ENCODE peak calls at places on chromosomes 7 and 10, in eight cellular contexts. O, G, M, V, L, Y, F and A are unnamed samples.
A peak's percentile ranks its signal among the peaks of the same experiment; 100 is the strongest.

GRCh38 chr10:112475565-112476233 is 28.7 kb downstream of the VTI1A start:
- DNase-seq in M (peak; percentile 70), G (no peak), O (no peak), L (no peak), F (no peak), V (no peak), Y (no peak), A (no peak)

GRCh38 chr10:102281103-102281502 is 35.8 kb downstream of the GBF1 start:
- DNase-seq in V (peak; percentile 83), M (peak; percentile 19), O (no peak), F (no peak), Y (no peak), G (no peak), L (no peak), A (no peak)

GRCh38 chr7:21886396-21886795 is 59.3 kb downstream of the CDCA7L start:
- DNase-seq in M (no peak), V (no peak), O (no peak), G (no peak), Y (no peak), L (no peak), F (no peak), A (no peak)

GRCh38 chr7:29723599-29723998 is 82.7 kb upstream of the WIPF3 start:
- DNase-seq in V (peak; percentile 12), Y (no peak), L (no peak), G (no peak), F (no peak), O (peak; percentile 44), M (peak; percentile 6), A (no peak)

GRCh38 chr10:120905268-120905667 is 54.1 kb downstream of the WDR11 start:
- DNase-seq in L (peak; percentile 41), M (no peak), V (no peak), G (no peak), O (no peak), Y (no peak), F (no peak), A (no peak)

GRCh38 chr10:83357627-83358026 is 781.7 kb upstream of the GHITM start:
- DNase-seq in F (no peak), O (no peak), Y (no peak), G (no peak), M (no peak), V (no peak), L (no peak), A (no peak)

GRCh38 chr10:581776-582330 is 107.6 kb downstream of the DIP2C start:
- DNase-seq in F (no peak), V (no peak), Y (no peak), L (no peak), M (no peak), G (no peak), O (no peak), A (no peak)

GRCh38 chr7:84786073-84786472 is 400.8 kb downstream of the SEMA3D start:
- DNase-seq in V (no peak), M (no peak), Y (no peak), G (no peak), O (no peak), L (no peak), F (no peak), A (no peak)

GRCh38 chr7:33200282-33200681 is 70.9 kb downstream of the BBS9 start:
- DNase-seq in O (no peak), Y (no peak), L (no peak), F (no peak), M (no peak), V (no peak), G (no peak), A (no peak)

GRCh38 chr7:157928171-157928794 is 591.5 kb downstream of the DNAJB6 start:
- DNase-seq in O (no peak), F (no peak), L (peak; percentile 31), G (no peak), M (no peak), V (no peak), Y (no peak), A (no peak)
- H3K9me3 ChIP-seq in O (no peaks in the 10 kb centered on the region), F (no peaks in the 10 kb centered on the region), L (no peaks in the 10 kb centered on the region), G (no peaks in the 10 kb centered on the region), M (peaks cover 7% of the 10 kb centered on the region), V (peaks cover 5% of the 10 kb centered on the region), Y (peaks cover 3% of the 10 kb centered on the region), A (peaks cover 5% of the 10 kb centered on the region)

DNA sequence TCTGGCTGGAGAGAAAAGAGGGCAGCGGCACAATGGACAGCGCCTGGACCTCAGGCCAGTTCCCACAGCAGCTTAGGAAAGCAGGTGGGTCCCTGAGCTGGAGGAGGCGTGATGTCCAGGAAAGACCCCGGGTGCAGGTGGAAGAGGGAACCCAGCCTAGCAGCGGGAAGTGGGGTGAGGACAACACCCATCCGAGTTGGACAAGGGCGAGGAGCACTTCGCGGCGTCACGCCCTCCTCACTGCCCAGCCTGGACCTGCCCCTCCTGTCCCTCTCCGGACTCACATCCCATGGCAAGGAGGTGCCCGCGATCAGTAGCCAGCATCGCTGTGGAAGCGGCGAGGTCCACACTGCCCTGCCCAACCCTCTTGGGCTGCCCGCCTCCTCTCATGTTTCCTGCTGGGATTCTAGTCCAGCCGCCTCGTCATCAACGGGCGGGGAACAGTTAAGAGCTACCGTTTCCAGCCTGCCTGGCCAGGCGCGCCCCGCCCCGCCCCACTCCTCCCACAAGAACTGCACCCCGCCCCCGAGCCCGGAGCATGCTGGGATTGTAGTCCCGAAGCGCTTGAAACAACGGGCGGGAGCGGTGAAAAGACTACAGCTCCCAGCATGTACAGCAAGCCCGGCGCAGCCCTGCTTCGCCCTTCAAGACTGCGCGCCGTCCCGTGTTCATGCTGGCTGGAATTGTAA is 930.6 kb upstream of the ZNF722 start:
- DNase-seq in O (no peak), Y (no peak), M (no peak), V (no peak), L (no peak), G (peak; percentile 36), F (peak; percentile 23), A (no peak)
- H3K9me3 ChIP-seq in O (no peaks in the 10 kb centered on the region), Y (no peaks in the 10 kb centered on the region), M (peaks cover 23% of the 10 kb centered on the region), V (no peaks in the 10 kb centered on the region), L (peaks cover 2% of the 10 kb centered on the region), G (no peaks in the 10 kb centered on the region), F (no peaks in the 10 kb centered on the region), A (no peaks in the 10 kb centered on the region)

GRCh38 chr10:131111007-131111406 is 200.5 kb downstream of the TCERG1L start:
- DNase-seq in M (no peak), F (no peak), G (no peak), L (no peak), Y (no peak), O (no peak), V (no peak), A (no peak)
- H3K9me3 ChIP-seq in M (peaks cover 6% of the 10 kb centered on the region), F (no peaks in the 10 kb centered on the region), G (no peaks in the 10 kb centered on the region), L (peaks cover 6% of the 10 kb centered on the region), Y (no peaks in the 10 kb centered on the region), O (no peaks in the 10 kb centered on the region), V (no peaks in the 10 kb centered on the region), A (no peaks in the 10 kb centered on the region)

DNA sequence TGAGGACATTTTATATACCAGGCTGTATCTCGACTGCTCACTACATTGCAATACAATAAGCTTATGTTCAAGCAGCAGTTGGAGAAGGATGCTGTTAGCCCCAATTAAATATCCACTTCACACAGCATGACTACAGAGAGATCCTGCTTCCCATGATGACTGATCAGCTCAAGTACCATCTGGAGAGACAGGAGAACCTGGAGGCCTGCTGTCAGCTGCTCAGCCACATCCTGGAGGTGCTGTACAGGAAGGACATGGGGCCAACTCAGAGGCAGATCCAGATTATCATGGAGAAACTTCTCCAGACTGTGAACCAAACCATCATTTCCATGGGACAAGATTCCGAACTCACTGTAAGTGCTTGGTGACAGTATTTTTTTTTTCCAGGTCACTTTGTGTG is 22.5 kb downstream of the RNF133 start:
- DNase-seq in Y (no peak), F (no peak), G (no peak), O (no peak), M (no peak), L (no peak), V (no peak), A (no peak)
- H3K9me3 ChIP-seq in Y (no peaks in the 10 kb centered on the region), F (no peaks in the 10 kb centered on the region), G (no peaks in the 10 kb centered on the region), O (no peaks in the 10 kb centered on the region), M (no peaks in the 10 kb centered on the region), L (no peaks in the 10 kb centered on the region), V (no peaks in the 10 kb centered on the region), A (no peaks in the 10 kb centered on the region)

DNA sequence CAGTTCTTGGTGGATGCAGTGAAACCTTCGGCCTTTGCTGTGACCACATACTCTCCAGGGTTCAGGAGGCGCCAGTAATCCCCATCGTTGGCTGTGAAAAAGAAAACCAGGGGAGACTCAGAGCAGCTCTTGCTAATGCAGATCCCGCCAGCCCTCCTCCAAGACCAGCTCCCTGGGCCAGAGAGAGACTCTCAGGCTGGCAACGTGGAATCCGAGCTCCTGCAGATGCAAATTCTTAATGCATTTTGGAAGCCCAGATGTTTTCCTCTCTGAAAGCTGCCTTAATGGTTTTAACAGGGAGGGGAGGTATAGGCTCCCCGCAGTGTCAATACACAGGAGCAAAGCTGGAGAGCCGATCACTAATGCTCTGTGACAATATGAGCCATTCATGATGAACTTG is 80.8 kb downstream of the GPR26 start:
- DNase-seq in Y (no peak), L (no peak), M (no peak), G (no peak), F (no peak), O (no peak), V (no peak), A (no peak)
- H3K9me3 ChIP-seq in Y (no peaks in the 10 kb centered on the region), L (no peaks in the 10 kb centered on the region), M (no peaks in the 10 kb centered on the region), G (no peaks in the 10 kb centered on the region), F (no peaks in the 10 kb centered on the region), O (no peaks in the 10 kb centered on the region), V (no peaks in the 10 kb centered on the region), A (no peaks in the 10 kb centered on the region)

GRCh38 chr7:134742688-134743350 is 36.6 kb upstream of the CALD1 start:
- DNase-seq in F (peak; percentile 43), Y (no peak), V (no peak), M (peak; percentile 65), L (no peak), O (peak; percentile 79), G (no peak), A (no peak)
- H3K9me3 ChIP-seq in F (no peaks in the 10 kb centered on the region), Y (no peaks in the 10 kb centered on the region), V (peaks cover 3% of the 10 kb centered on the region), M (no peaks in the 10 kb centered on the region), L (no peaks in the 10 kb centered on the region), O (no peaks in the 10 kb centered on the region), G (no peaks in the 10 kb centered on the region), A (no peaks in the 10 kb centered on the region)